ENCODE peak calls at places on chromosome 16, in eight cellular contexts. R is GM04503; X is sigmoid colon; V is A673; N is heart left ventricle; W is A172; Q is NCI-H2081; B is stimulated activated CD8-positive, alpha-beta memory T cell treated with anti-CD3 and anti-CD28 coated beads, Interleukin-4, amount 100 ng/mL, for 4 hours. O is an unnamed sample.

GRCh38 chr16:84088695-84089395 is 27.9 kb downstream of the MBTPS1 start:
- DNase-seq in R (no peak), X (no peak), V (no peak), N (peak; percentile 73), W (no peak), Q (no peak), B (peak; percentile 9), O (no peak)

GRCh38 chr16:89363621-89364393 is 126.6 kb downstream of the ANKRD11 start:
- DNase-seq in R (no peak), X (no peak), V (peak; percentile 63), N (no peak), W (peak; percentile 77), Q (no peak), B (peak; percentile 36), O (peak; percentile 92)

GRCh38 chr16:69482410-69482951 is 58.1 kb downstream of the CYB5B start:
- DNase-seq in R (peak; percentile 64), X (peak; percentile 74), V (peak; percentile 88), N (peak; percentile 80), W (peak; percentile 88), Q (peak; percentile 10), B (no peak), O (peak; percentile 98)

GRCh38 chr16:28538733-28539596 is at the start of gene NUPR1:
- DNase-seq in R (peak; percentile 97), X (peak; percentile 100), V (no peak), N (peak; percentile 93), W (peak; percentile 97), Q (no peak), B (no peak), O (peak; percentile 72)

GRCh38 chr16:53784312-53784711 is 80.4 kb downstream of the FTO start:
- DNase-seq in R (no peak), X (no peak), V (no peak), N (no peak), W (peak; percentile 13), Q (no peak), B (no peak), O (no peak)

GRCh38 chr16:71288570-71288889 is 672 bp downstream of the CMTR2 start:
- DNase-seq in R (no peak), X (no peak), V (peak; percentile 5), N (no peak), W (peak; percentile 17), Q (no peak), B (no peak), O (no peak)

GRCh38 chr16:11386791-11387546 is 41.7 kb downstream of the RMI2 start:
- DNase-seq in R (no peak), X (no peak), V (no peak), N (no peak), W (no peak), Q (no peak), B (no peak), O (peak; percentile 65)

GRCh38 chr16:2490190-2491105 is 15.5 kb downstream of the TBC1D24 start:
- DNase-seq in R (no peak), X (no peak), V (no peak), N (no peak), W (no peak), Q (no peak), B (no peak), O (no peak)

GRCh38 chr16:681746-682427 is 1.7 kb downstream of the STUB1 start:
- DNase-seq in R (no peak), X (no peak), V (no peak), N (no peak), W (peak; percentile 65), Q (no peak), B (no peak), O (no peak)

GRCh38 chr16:77744136-77744535 is 21.8 kb downstream of the NUDT7 start:
- DNase-seq in R (no peak), X (no peak), V (no peak), N (no peak), W (no peak), Q (no peak), B (no peak), O (no peak)

GRCh38 chr16:28311913-28312312 is 19.6 kb downstream of the SBK1 start:
- DNase-seq in R (no peak), X (no peak), V (no peak), N (no peak), W (no peak), Q (no peak), B (peak; percentile 56), O (no peak)

GRCh38 chr16:2459647-2460390 is at the start of gene TEDC2:
- DNase-seq in R (peak; percentile 46), X (peak; percentile 98), V (peak; percentile 99), N (peak; percentile 96), W (peak; percentile 95), Q (peak; percentile 97), B (peak; percentile 95), O (peak; percentile 95)

GRCh38 chr16:1503110-1503955 is 10.2 kb downstream of the TELO2 start:
- DNase-seq in R (no peak), X (no peak), V (no peak), N (no peak), W (no peak), Q (no peak), B (no peak), O (no peak)

GRCh38 chr16:86516618-86517003 is 6.3 kb downstream of the FOXF1 start:
- DNase-seq in R (no peak), X (peak; percentile 77), V (no peak), N (no peak), W (no peak), Q (no peak), B (no peak), O (peak; percentile 33)

GRCh38 chr16:15899538-15900100 is 11.2 kb upstream of the CEP20 start:
- DNase-seq in R (no peak), X (no peak), V (no peak), N (no peak), W (peak; percentile 96), Q (no peak), B (no peak), O (peak; percentile 41)

GRCh38 chr16:49652441-49653175 is 203.3 kb downstream of the ZNF423 start:
- DNase-seq in R (no peak), X (peak; percentile 85), V (peak; percentile 35), N (peak; percentile 43), W (no peak), Q (no peak), B (no peak), O (no peak)

GRCh38 chr16:88374736-88375135 is 8.0 kb upstream of the ZNF469 start:
- DNase-seq in R (no peak), X (peak; percentile 33), V (no peak), N (no peak), W (no peak), Q (no peak), B (no peak), O (no peak)

GRCh38 chr16:29816694-29817441 is 916 bp downstream of the PAGR1 start:
- DNase-seq in R (no peak), X (peak; percentile 88), V (peak; percentile 71), N (peak; percentile 70), W (peak; percentile 69), Q (peak; percentile 28), B (no peak), O (peak; percentile 69)

GRCh38 chr16:49875812-49876715 is 20.2 kb upstream of the ZNF423 start:
- DNase-seq in R (no peak), X (no peak), V (peak; percentile 63), N (no peak), W (no peak), Q (no peak), B (no peak), O (no peak)

GRCh38 chr16:14407786-14408399 is 222.2 kb downstream of the PARN start:
- DNase-seq in R (no peak), X (no peak), V (no peak), N (no peak), W (no peak), Q (no peak), B (no peak), O (no peak)

GRCh38 chr16:30723725-30724355 is 24.4 kb upstream of the PHKG2 start:
- DNase-seq in R (no peak), X (peak; percentile 56), V (no peak), N (no peak), W (no peak), Q (no peak), B (no peak), O (no peak)

GRCh38 chr16:82542714-82543113 is 84.1 kb upstream of the CDH13 start:
- DNase-seq in R (no peak), X (no peak), V (no peak), N (no peak), W (no peak), Q (no peak), B (no peak), O (no peak)

O was measured in dermis blood vessel endothelial cell.